ENCODE peak calls at places on chromosomes 13 and 19, in ten cellular contexts. Q, H, B, O, R, J, T, L, M and W are unnamed samples.

GRCh38 chr13:84192125-84192524 is 309.9 kb upstream of the SLITRK1 start:
- DNase-seq in R (no peak), Q (no peak), B (peak), O (no peak), J (no peak), M (no peak), L (no peak), T (no peak), H (no peak), W (peak)

GRCh38 chr19:18167975-18168645 is 5.5 kb upstream of the IFI30 start:
- DNase-seq in O (peak), M (peak), T (no peak), J (peak), R (no peak), L (no peak), Q (peak), B (peak), H (peak), W (no peak)

GRCh38 chr19:43562698-43563241 is 12.6 kb downstream of the XRCC1 start:
- DNase-seq in L (peak), J (peak), B (peak), R (peak), H (peak), M (no peak), T (no peak), O (peak), Q (peak), W (peak)

GRCh38 chr19:53037101-53038097 is 7.1 kb upstream of the ERVV-2 start:
- DNase-seq in Q (peak), H (peak), R (peak), J (no peak), O (no peak), L (no peak), B (peak), M (peak), T (no peak), W (peak)

GRCh38 chr19:30376272-30376671 is 4.1 kb downstream of the ZNF536 start:
- DNase-seq in J (no peak), R (no peak), T (no peak), H (no peak), M (no peak), O (no peak), B (no peak), Q (no peak), L (no peak), W (no peak)

GRCh38 chr13:27298849-27299248 is 28.2 kb downstream of the RASL11A start:
- DNase-seq in H (no peak), Q (no peak), T (no peak), O (no peak), L (no peak), B (no peak), J (no peak), M (no peak), R (no peak), W (no peak)

GRCh38 chr19:17872251-17873001 is 681 bp downstream of the SLC5A5 start:
- DNase-seq in M (no peak), Q (no peak), O (no peak), H (no peak), L (no peak), R (no peak), B (no peak), J (no peak), T (no peak), W (no peak)

GRCh38 chr13:27952931-27953670 is 16.0 kb downstream of the CDX2 start:
- DNase-seq in R (peak), O (no peak), B (no peak), H (no peak), M (no peak), T (no peak), L (no peak), Q (no peak), J (no peak), W (no peak)

GRCh38 chr19:39237200-39238184 is 7.3 kb downstream of the IFNL3 start:
- DNase-seq in H (no peak), L (no peak), O (no peak), J (peak), T (peak), B (no peak), R (peak), M (peak), Q (no peak), W (no peak)

GRCh38 chr19:2226840-2227360 is 9.2 kb downstream of the PLEKHJ1 start:
- DNase-seq in T (no peak), B (no peak), O (no peak), Q (no peak), R (no peak), M (no peak), H (no peak), J (no peak), L (no peak), W (no peak)

GRCh38 chr13:74129500-74130144 is 4.6 kb downstream of the KLF12 start:
- DNase-seq in J (no peak), H (peak), L (no peak), B (no peak), R (peak), O (no peak), T (no peak), M (no peak), Q (peak), W (no peak)

GRCh38 chr13:80481589-80481988 is 140.7 kb upstream of the SPRY2 start:
- DNase-seq in M (no peak), J (no peak), L (no peak), O (no peak), B (no peak), R (no peak), Q (no peak), H (no peak), T (no peak), W (no peak)

GRCh38 chr19:28553005-28553404 is 659.9 kb downstream of the UQCRFS1 start:
- DNase-seq in J (no peak), T (no peak), O (no peak), H (no peak), R (no peak), B (no peak), L (no peak), M (no peak), Q (no peak), W (no peak)

GRCh38 chr13:45812599-45813372 is 38.8 kb downstream of the SIAH3 start:
- DNase-seq in H (no peak), Q (no peak), T (no peak), M (no peak), L (no peak), B (no peak), O (no peak), R (no peak), J (no peak), W (no peak)

GRCh38 chr13:75021151-75021550 is 460.8 kb downstream of the TBC1D4 start:
- DNase-seq in H (no peak), Q (no peak), O (no peak), T (no peak), M (no peak), J (no peak), L (no peak), R (no peak), B (no peak), W (no peak)

GRCh38 chr13:105170438-105170837 is 1365.0 kb downstream of the EFNB2 start:
- DNase-seq in L (no peak), J (no peak), R (no peak), H (no peak), Q (no peak), M (no peak), T (no peak), B (no peak), O (no peak), W (no peak)

GRCh38 chr19:49553451-49554271 is 25.9 kb downstream of the RCN3 start:
- DNase-seq in M (no peak), O (peak), H (no peak), R (peak), T (no peak), J (no peak), B (peak), L (no peak), Q (no peak), W (peak)

GRCh38 chr19:13918726-13919411 is 12.9 kb downstream of the CC2D1A start:
- DNase-seq in Q (no peak), L (no peak), H (no peak), T (no peak), M (no peak), R (no peak), J (no peak), B (no peak), O (no peak), W (no peak)

GRCh38 chr19:18999896-19000620 is 33.3 kb downstream of the SUGP2 start:
- DNase-seq in T (peak), L (no peak), J (no peak), O (no peak), B (peak), M (no peak), Q (no peak), R (no peak), H (no peak), W (no peak)

GRCh38 chr13:24745861-24746617 is 17.9 kb upstream of the RNF17 start:
- DNase-seq in Q (no peak), O (no peak), B (no peak), L (no peak), M (no peak), R (no peak), T (no peak), J (no peak), H (no peak), W (no peak)

GRCh38 chr19:29531458-29532025 is 5.7 kb downstream of the VSTM2B start:
- DNase-seq in T (no peak), O (no peak), L (no peak), Q (no peak), R (no peak), H (no peak), B (no peak), M (no peak), J (no peak), W (no peak)

GRCh38 chr13:97341135-97341534 is 92.8 kb upstream of the RAP2A start:
- DNase-seq in B (no peak), M (no peak), Q (no peak), T (no peak), L (no peak), H (no peak), O (no peak), R (no peak), J (no peak), W (no peak)

GRCh38 chr13:97339989-97340361 is 94.0 kb upstream of the RAP2A start:
- DNase-seq in O (no peak), Q (no peak), B (no peak), J (no peak), H (no peak), R (no peak), T (no peak), M (peak), L (no peak), W (no peak)

GRCh38 chr13:97339019-97339988 is 94.7 kb upstream of the RAP2A start:
- DNase-seq in T (peak), J (no peak), M (peak), R (peak), L (no peak), Q (peak), O (peak), B (peak), H (peak), W (peak)

GRCh38 chr13:97342136-97342535 is 91.8 kb upstream of the RAP2A start:
- DNase-seq in T (peak), J (no peak), R (no peak), M (no peak), O (no peak), B (no peak), L (no peak), Q (no peak), H (no peak), W (no peak)

DNA sequence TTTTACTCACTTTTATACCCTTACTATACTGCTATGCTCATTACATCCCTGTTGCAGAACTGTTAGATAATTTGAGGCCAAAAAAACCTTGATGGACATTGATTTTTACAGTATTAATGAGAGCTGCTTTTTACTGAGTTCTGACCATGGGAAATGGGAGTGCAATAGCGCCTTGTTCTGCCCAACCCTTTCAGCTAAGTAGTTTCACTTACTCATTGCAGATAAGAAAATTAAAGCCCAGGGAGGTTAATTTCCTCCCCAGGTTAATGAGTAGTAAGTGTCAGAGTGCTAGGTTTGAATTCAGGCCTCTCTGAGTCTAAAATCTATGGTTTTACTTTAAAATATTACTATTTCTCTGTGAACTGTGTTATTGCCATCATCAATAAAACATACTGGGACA is 93.6 kb upstream of the RAP2A start:
- DNase-seq in H (no peak), L (no peak), T (no peak), R (no peak), J (no peak), B (no peak), O (no peak), M (no peak), Q (no peak), W (no peak)
- H3K27ac ChIP-seq in H (peak), L (peak), T (peak), R (peak), J (no peak), B (no peak), O (no peak), M (peak), Q (peak), W (no peak)

DNA sequence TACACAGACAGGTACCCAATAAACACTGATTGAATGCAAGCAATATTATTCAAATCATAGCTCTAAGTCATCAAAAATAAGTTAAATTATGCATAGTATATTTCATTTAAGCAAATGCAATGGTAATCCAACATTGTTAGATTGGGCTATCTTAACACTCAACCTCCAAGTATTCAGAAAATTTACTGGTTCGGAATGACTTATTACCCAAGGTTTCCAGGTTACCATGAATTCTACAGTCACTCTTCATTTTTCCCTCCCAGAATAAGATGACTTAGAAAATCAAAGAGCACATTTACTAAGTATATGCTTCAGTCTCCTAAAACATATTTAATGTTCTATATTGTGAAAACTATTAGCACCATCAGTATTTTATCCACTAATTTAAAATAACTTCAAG is 6.0 kb downstream of the UBL3 start:
- DNase-seq in M (no peak), H (no peak), R (no peak), J (no peak), O (no peak), Q (no peak), T (no peak), B (peak), L (no peak), W (peak)
- TF ChIP-seq CTCF in M (no peak), H (no peak), R (no peak), J (no peak), O (no peak), Q (no peak), T (no peak), B (no peak), L (no peak), W (no peak)

DNA sequence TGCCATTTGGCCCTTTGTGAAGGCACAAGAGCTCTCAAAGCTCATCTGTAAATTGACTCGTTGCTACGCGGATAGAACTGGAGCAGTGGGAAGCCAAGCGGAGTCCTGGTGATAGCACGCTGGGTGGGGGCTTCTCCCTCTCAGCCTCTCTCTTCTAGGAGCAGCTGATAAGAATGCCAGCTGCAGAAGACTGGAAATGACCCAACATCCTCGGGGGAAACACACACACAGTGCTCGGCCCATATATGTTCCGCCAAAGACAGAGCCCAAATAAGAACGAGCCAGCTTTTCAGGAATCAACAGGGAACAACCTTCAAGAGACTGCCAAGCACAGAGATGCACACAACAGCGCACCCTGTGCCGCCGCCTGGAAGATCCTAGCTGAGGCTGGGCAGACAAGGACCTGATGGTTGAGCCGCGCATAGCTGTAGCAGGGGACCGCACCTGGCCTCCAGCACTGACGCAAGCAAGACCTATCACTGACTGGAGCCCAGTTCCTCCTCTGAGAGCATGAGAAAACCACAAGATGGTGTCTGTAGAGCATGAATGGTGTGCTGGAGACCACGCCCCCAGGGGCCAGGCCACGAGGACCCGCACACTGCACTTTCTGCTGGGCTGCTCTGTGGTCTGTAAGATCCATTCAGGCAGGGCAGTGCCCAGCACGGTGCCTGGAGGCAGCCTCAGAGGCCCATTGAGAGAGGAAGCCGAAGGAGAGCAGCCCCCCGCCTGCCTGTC is 16.0 kb upstream of the SLC35E1 start:
- DNase-seq in R (peak), M (peak), L (no peak), Q (no peak), B (peak), T (no peak), J (peak), H (no peak), O (no peak), W (peak)
- H3K4me3 ChIP-seq in R (peak), M (no peak), L (no peak), Q (peak), B (no peak), T (no peak), J (peak), H (peak), O (no peak), W (no peak)

DNA sequence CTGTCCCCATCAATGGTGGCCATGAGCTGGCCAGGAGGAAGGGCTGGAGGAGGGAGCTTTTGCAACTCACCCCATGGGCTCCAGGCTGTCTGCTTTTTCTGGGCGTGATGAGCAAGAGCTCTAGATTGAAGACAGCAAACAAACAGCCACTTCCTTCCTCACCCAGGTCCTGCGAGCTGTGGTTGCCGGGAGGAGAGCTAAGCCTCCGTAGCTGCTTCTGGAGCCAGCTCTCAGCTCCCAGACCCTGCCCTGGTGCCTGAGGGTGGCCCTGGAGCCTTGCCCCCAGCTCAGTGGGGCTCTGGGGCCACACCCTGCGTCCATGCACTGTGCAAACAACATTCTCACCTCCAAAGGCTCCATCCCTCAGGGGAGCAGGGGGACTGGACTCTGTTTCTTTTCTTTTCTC is 6.2 kb downstream of the MYO1F start:
- DNase-seq in B (peak), M (no peak), O (no peak), L (no peak), J (peak), R (peak), T (peak), Q (no peak), H (peak), W (peak)
- H3K27ac ChIP-seq in B (peak), M (no peak), O (no peak), L (no peak), J (peak), R (peak), T (peak), Q (no peak), H (peak), W (no peak)

GRCh38 chr13:42484396-42484795 is 89.6 kb upstream of the TNFSF11 start:
- DNase-seq in Q (no peak), H (no peak), T (no peak), O (no peak), L (no peak), B (no peak), M (no peak), J (no peak), R (no peak), W (peak)

GRCh38 chr13:42477588-42478190 is 96.3 kb upstream of the TNFSF11 start:
- DNase-seq in O (peak), M (no peak), T (no peak), J (no peak), L (no peak), B (no peak), H (peak), R (no peak), Q (peak), W (no peak)

GRCh38 chr13:42474954-42475353 is 99.0 kb upstream of the TNFSF11 start:
- DNase-seq in T (no peak), B (peak), M (no peak), O (no peak), Q (no peak), H (no peak), R (no peak), L (no peak), J (no peak), W (peak)

GRCh38 chr13:42478531-42479156 is 95.3 kb upstream of the TNFSF11 start:
- DNase-seq in T (peak), J (no peak), R (no peak), B (peak), M (peak), O (no peak), H (no peak), Q (no peak), L (no peak), W (no peak)
- TF ChIP-seq CTCF in T (peak), J (peak), R (peak), B (peak), M (peak), O (no peak), H (no peak), Q (no peak), L (no peak), W (peak)

DNA sequence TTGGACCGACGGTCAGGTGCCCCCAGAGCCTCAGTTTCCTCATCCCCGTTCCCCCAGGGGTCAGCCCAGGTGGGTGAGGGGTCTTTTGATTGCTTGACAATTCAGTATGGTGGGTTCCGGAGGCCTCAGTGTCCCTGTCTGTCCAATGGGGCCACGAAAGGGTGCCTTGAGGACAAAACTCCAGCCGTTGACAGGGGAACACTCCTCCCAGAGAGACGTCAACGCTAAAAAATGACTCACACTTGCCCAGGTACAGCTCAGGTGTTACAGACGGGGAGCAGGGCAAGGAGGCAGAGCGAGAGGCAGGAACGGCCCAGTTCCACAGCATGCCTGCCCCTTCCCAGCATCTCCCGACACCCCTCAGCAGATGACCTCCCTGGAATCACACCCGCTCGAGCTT is 1.8 kb downstream of the TNFAIP8L1 start:
- DNase-seq in B (no peak), H (no peak), L (no peak), R (no peak), M (no peak), Q (no peak), T (no peak), J (no peak), O (no peak), W (no peak)
- H3K4me3 ChIP-seq in B (no peak), H (peak), L (no peak), R (peak), M (no peak), Q (peak), T (no peak), J (no peak), O (no peak), W (no peak)

GRCh38 chr13:97878421-97879375 is 74.8 kb upstream of the IPO5 start:
- DNase-seq in M (no peak), J (no peak), B (peak), L (no peak), Q (no peak), R (no peak), H (no peak), O (no peak), T (peak), W (peak)
- H3K27ac ChIP-seq in M (no peak), J (no peak), B (peak), L (no peak), Q (no peak), R (no peak), H (no peak), O (no peak), T (peak), W (peak)

GRCh38 chr13:112443191-112444000 is 67.2 kb downstream of the SPACA7 start:
- DNase-seq in M (peak), T (no peak), J (no peak), R (peak), Q (no peak), B (no peak), O (no peak), H (no peak), L (no peak), W (no peak)
- TF ChIP-seq CTCF in M (peak), T (no peak), J (no peak), R (no peak), Q (no peak), B (peak), O (no peak), H (no peak), L (no peak), W (no peak)

DNA sequence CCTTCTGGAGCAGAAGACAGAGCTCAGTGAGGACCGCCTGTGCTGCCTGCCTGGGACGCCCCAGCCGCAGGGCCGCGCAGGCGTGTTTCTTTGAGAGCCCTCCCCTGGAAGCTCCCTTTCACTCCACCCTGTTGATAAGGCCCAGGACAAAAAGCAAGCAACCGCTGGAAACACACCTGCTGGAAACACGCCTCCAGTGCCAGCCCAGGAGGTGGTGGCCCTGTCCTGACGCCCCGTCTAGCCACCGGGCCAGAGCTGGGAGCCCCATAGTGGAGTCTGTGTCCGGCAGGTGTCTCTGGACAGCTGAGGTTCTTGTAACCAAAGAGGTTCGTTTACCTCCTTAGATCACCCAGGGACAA is 173.8 kb downstream of the KATNAL1 start:
- DNase-seq in H (no peak), O (no peak), L (no peak), R (peak), M (no peak), T (no peak), Q (no peak), B (no peak), J (no peak), W (no peak)
- H3K4me3 ChIP-seq in H (no peak), O (no peak), L (no peak), R (no peak), M (no peak), T (no peak), Q (no peak), B (no peak), J (no peak), W (no peak)